ENCODE peak calls at places on chromosomes 12 and 14, in four cellular contexts. G, J, O and F are unnamed samples.

GRCh38 chr12:65699251-65699650 is 125.0 kb upstream of the HMGA2 start:
- DNase-seq in G (peak; percentile 65), J (peak; percentile 43), O (no peak), F (no peak)

GRCh38 chr14:101198398-101199027 is 295.0 kb upstream of the RTL1 start:
- DNase-seq in G (no peak), J (no peak), O (no peak), F (no peak)

GRCh38 chr12:62660763-62661162 is 194.1 kb downstream of the MON2 start:
- DNase-seq in G (peak; percentile 70), J (peak; percentile 84), O (no peak), F (peak; percentile 15)

GRCh38 chr14:99726538-99727095 is 42.5 kb downstream of the CYP46A1 start:
- DNase-seq in G (no peak), J (no peak), O (no peak), F (no peak)

GRCh38 chr12:13436182-13436581 is 239.7 kb downstream of the EMP1 start:
- DNase-seq in G (no peak), J (no peak), O (no peak), F (no peak)

GRCh38 chr12:78028426-78028825 is 197.7 kb downstream of the NAV3 start:
- DNase-seq in G (no peak), J (no peak), O (no peak), F (no peak)

GRCh38 chr12:113065126-113066007 is 8.8 kb downstream of the DTX1 start:
- DNase-seq in G (no peak), J (no peak), O (peak; percentile 75), F (no peak)

GRCh38 chr14:68715032-68715924 is 77.6 kb downstream of the ZFP36L1 start:
- DNase-seq in G (peak; percentile 58), J (peak; percentile 26), O (no peak), F (no peak)

GRCh38 chr14:33493990-33494389 is 456.9 kb downstream of the EGLN3 start:
- DNase-seq in G (no peak), J (no peak), O (no peak), F (no peak)

GRCh38 chr14:92470215-92470614 is 43.4 kb upstream of the RIN3 start:
- DNase-seq in G (peak; percentile 65), J (no peak), O (no peak), F (peak; percentile 72)

GRCh38 chr12:14931359-14931758 is 7.0 kb downstream of the ERP27 start:
- DNase-seq in G (no peak), J (no peak), O (no peak), F (no peak)

GRCh38 chr12:130698106-130698505 is 18.0 kb downstream of the RIMBP2 start:
- DNase-seq in G (no peak), J (no peak), O (no peak), F (no peak)

GRCh38 chr12:108418162-108418561 is 79.1 kb upstream of the CMKLR1 start:
- DNase-seq in G (no peak), J (no peak), O (no peak), F (no peak)

GRCh38 chr12:79935624-79936040 is 735 bp upstream of the PPP1R12A start:
- DNase-seq in G (peak; percentile 39), J (no peak), O (no peak), F (no peak)

GRCh38 chr12:25491396-25491948 is 61.6 kb downstream of the LMNTD1 start:
- DNase-seq in G (no peak), J (no peak), O (no peak), F (no peak)

GRCh38 chr12:674272-674781 is 11.1 kb upstream of the NINJ2 start:
- DNase-seq in G (peak; percentile 16), J (peak; percentile 19), O (no peak), F (no peak)

GRCh38 chr12:103589517-103589916 is 2.4 kb downstream of the STAB2 start:
- DNase-seq in G (no peak), J (no peak), O (no peak), F (no peak)

GRCh38 chr14:32457213-32457920 is 128.3 kb downstream of the AKAP6 start:
- DNase-seq in G (peak; percentile 84), J (no peak), O (no peak), F (no peak)

GRCh38 chr12:41213107-41213506 is 25.0 kb downstream of the PDZRN4 start:
- DNase-seq in G (no peak), J (no peak), O (no peak), F (no peak)

GRCh38 chr12:129903956-129904769 is at the start of gene TMEM132D:
- DNase-seq in G (no peak), J (no peak), O (no peak), F (no peak)

GRCh38 chr14:91439345-91439744 is 21.7 kb upstream of the CCDC88C start:
- DNase-seq in G (no peak), J (no peak), O (no peak), F (no peak)

GRCh38 chr12:21073822-21074460 is 57.1 kb upstream of the SLCO1B1 start:
- DNase-seq in G (no peak), J (no peak), O (no peak), F (no peak)

GRCh38 chr12:69343885-69344612 is 4.1 kb upstream of the LYZ start:
- DNase-seq in G (no peak), J (no peak), O (no peak), F (no peak)

GRCh38 chr12:118537481-118537917 is 161.1 kb downstream of the SUDS3 start:
- DNase-seq in G (no peak), J (no peak), O (no peak), F (no peak)

GRCh38 chr14:75303415-75303814 is 24.8 kb downstream of the FOS start:
- DNase-seq in G (peak; percentile 72), J (peak; percentile 65), O (peak; percentile 46), F (no peak)

GRCh38 chr12:39012870-39013269 is 107.5 kb upstream of the CPNE8 start:
- DNase-seq in G (no peak), J (no peak), O (no peak), F (no peak)

DNA sequence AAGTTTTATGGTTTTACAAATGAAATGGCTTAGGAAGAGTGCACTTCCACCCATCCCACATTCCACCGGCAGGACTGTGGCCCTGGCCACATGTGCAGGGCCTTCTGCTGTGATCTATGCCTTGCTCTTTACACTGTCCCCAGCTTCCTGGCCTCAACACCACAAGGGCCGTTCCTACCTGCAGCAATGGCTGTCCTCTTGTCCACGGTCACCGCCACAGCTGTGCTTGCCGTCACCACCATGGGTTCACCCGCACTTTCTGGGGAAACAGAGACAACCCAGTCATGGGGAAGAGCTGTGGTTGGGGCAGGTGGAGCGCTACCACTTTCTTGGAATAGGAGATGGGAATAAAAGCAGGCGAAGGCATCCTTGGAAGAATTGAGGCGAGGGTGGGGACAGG is 20.2 kb downstream of the LRTM2 start:
- DNase-seq in G (no peak), J (no peak), O (no peak), F (no peak)
- H3K9me1 ChIP-seq in G (no peaks in the 10 kb centered on the region), J (no peaks in the 10 kb centered on the region), O (no peaks in the 10 kb centered on the region), F (no peaks in the 10 kb centered on the region)

DNA sequence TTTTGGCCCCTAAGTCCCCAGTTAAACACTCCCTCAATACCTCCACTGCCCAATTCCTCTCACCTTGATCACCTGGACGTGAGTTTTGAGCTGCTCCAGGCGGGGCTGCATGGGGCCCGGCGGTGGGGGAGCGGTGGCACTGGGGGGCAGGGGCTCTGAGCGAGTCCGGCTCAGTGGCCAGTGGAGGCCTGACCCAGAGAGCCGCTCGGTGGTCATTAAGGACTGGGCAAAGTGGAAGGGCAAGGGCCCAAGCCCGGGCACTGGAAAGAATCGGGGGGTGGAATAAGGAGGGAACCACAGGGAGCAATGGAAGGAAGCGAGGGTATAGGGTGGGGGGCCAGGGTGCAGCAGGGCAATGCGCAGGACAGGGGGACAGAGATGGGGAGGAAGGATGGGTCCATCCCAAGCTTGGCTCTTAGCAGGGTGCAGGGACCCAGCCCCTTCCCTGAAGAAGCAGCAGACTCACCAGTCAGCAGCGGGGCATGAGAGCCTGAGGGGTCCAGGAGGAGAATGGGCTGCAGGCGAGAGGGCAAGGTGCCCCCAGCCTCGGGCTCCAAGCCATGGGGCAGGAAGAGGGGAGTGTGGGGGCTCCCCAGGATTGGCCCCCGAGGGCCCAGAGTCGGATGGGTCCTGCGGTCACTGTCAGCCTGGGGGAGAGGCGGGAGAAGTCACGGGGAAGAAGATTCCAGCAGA is 22.2 kb downstream of the SLC48A1 start:
- DNase-seq in G (no peak), J (no peak), O (no peak), F (no peak)
- H4K20me1 ChIP-seq in G (peaks cover 33% of the 10 kb centered on the region), J (no peaks in the 10 kb centered on the region), O (no peaks in the 10 kb centered on the region), F (peaks cover 10% of the 10 kb centered on the region)

DNA sequence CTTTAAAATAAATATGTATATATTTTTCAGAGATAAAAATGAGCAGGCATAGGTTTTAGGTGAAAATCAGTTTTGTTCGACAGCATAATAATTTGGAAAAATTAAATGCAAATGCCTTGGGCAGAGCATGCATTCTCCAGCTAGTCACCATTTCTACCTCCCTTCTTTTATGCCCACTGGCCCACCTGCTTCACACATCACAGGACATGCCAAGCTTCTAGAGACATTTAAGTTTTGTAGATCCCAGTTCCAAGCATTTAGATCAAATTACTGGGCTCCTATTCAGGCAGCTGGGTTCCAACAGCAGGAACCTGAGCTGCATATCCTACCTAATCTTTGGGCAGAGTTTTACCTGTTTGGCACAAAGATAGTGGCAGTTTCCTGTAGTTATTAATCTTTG is 67.6 kb upstream of the SLC38A4 start:
- DNase-seq in G (no peak), J (no peak), O (no peak), F (no peak)
- H3K9me1 ChIP-seq in G (no peaks in the 10 kb centered on the region), J (no peaks in the 10 kb centered on the region), O (no peaks in the 10 kb centered on the region), F (no peaks in the 10 kb centered on the region)

DNA sequence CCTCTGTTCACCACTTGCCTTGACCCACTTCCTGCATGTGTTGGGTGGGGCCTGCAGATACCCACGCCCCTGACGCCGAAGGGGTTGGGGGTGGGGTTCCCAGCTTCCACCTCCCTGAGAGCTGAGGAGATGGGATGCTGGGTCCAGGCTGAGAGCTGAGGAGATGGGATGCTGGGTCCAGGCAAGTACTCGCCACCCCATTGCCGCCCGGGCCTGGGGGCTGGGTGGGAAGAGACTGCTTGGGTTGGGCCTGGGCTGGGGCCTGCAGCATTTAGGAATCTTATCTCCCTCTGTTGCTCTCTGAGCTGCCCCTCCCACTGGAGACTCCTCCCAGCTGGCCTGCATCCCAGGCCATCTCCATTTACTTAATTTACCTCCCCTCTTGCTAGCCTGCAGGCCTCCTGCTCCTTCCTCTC is 17.4 kb downstream of the TEAD4 start:
- DNase-seq in G (no peak), J (no peak), O (peak; percentile 47), F (no peak)
- H4K20me1 ChIP-seq in G (peaks cover 18% of the 10 kb centered on the region), J (no peaks in the 10 kb centered on the region), O (no peaks in the 10 kb centered on the region), F (peaks cover 2% of the 10 kb centered on the region)

GRCh38 chr12:110821917-110822316 is 24.9 kb upstream of the CCDC63 start:
- DNase-seq in G (no peak), J (no peak), O (no peak), F (no peak)
- H3K9me1 ChIP-seq in G (no peaks in the 10 kb centered on the region), J (no peaks in the 10 kb centered on the region), O (no peaks in the 10 kb centered on the region), F (no peaks in the 10 kb centered on the region)

GRCh38 chr12:109455706-109456105 is 21.4 kb downstream of the KCTD10 start:
- DNase-seq in G (no peak), J (no peak), O (no peak), F (no peak)
- H4K20me1 ChIP-seq in G (peaks cover 17% of the 10 kb centered on the region), J (no peaks in the 10 kb centered on the region), O (no peaks in the 10 kb centered on the region), F (peaks cover 4% of the 10 kb centered on the region)

DNA sequence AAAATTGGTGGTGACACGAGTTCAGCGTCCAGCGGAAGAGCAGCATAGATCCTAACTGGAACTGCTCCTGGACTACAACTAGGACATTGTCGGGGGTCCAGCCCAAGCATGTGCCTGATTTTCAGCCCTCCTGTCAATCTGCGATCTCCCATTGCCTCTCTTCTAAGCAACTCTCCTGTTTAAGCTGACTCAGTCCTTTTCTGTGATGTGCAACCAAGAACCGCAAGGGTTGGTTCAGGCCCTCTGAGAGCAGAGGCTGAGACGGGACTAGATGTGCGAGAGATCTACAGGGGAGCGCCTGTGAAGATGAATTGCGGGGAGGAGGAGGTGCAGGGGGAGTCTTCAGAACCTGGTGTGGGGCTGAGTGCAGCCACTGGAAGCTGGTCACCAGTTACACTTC is 3.7 kb upstream of the PAPLN start:
- DNase-seq in G (no peak), J (no peak), O (no peak), F (no peak)
- H3K9me1 ChIP-seq in G (peaks cover 9% of the 10 kb centered on the region), J (no peaks in the 10 kb centered on the region), O (peaks cover 2% of the 10 kb centered on the region), F (no peaks in the 10 kb centered on the region)